ENCODE peak calls at places on chromosomes 13 and 19, in five cellular contexts. L, T, U, R and O are unnamed samples.
A peak's percentile ranks its signal among the peaks of the same experiment; 100 is the strongest.

GRCh38 chr19:38911388-38912004 is 490 bp downstream of the CCER2 start:
- DNase-seq in U (no peak), T (no peak), L (no peak), R (no peak), O (no peak)

GRCh38 chr19:4256563-4256962 is 9.7 kb downstream of the YJU2 start:
- DNase-seq in U (no peak), R (no peak), T (no peak), L (no peak), O (no peak)

GRCh38 chr19:10295305-10295846 is 5.6 kb downstream of the ICAM5 start:
- DNase-seq in U (no peak), R (no peak), T (no peak), L (peak; percentile 52), O (no peak)

GRCh38 chr19:42511340-42511739 is 16.9 kb downstream of the CEACAM1 start:
- DNase-seq in L (no peak), T (no peak), U (no peak), R (no peak), O (no peak)

GRCh38 chr19:6564393-6564792 is 26.6 kb downstream of the CD70 start:
- DNase-seq in T (no peak), L (no peak), R (no peak), U (no peak), O (no peak)

GRCh38 chr19:50272263-50272897 is 56.8 kb downstream of the KCNC3 start:
- DNase-seq in R (no peak), T (no peak), U (no peak), L (no peak), O (no peak)

GRCh38 chr19:18520848-18521691 is 800 bp downstream of the ELL start:
- DNase-seq in L (no peak), U (no peak), T (no peak), R (no peak), O (no peak)

GRCh38 chr13:77207943-77208342 is 119.0 kb downstream of the MYCBP2 start:
- DNase-seq in L (no peak), T (peak; percentile 12), U (peak; percentile 40), R (peak; percentile 68), O (no peak)

GRCh38 chr13:50594276-50594970 is 249.1 kb downstream of the DLEU7 start:
- DNase-seq in R (no peak), T (no peak), U (no peak), L (no peak), O (no peak)

GRCh38 chr19:15425321-15425950 is 6.6 kb upstream of the AKAP8L start:
- DNase-seq in L (no peak), R (no peak), U (no peak), T (no peak), O (no peak)

GRCh38 chr13:78630509-78630908 is 27.2 kb upstream of the POU4F1 start:
- DNase-seq in R (no peak), L (no peak), T (no peak), U (no peak), O (no peak)

GRCh38 chr13:112947796-112948195 is 21.2 kb upstream of the MCF2L start:
- DNase-seq in U (no peak), T (no peak), R (no peak), L (no peak), O (no peak)

GRCh38 chr19:1298235-1298634 is 12.6 kb downstream of the EFNA2 start:
- DNase-seq in R (no peak), U (no peak), L (no peak), T (no peak), O (no peak)

GRCh38 chr13:26253262-26253786 is 605 bp upstream of the CDK8 start:
- DNase-seq in L (no peak), U (no peak), R (no peak), T (no peak), O (no peak)

GRCh38 chr19:28290963-28291657 is 921.8 kb downstream of the UQCRFS1 start:
- DNase-seq in T (no peak), L (no peak), U (no peak), R (no peak), O (no peak)

GRCh38 chr19:38251564-38252051 is 4.6 kb downstream of the PPP1R14A start:
- DNase-seq in U (no peak), T (no peak), R (no peak), L (no peak), O (no peak)

GRCh38 chr19:49896863-49897621 is at the start of gene IL4I1:
- DNase-seq in L (peak; percentile 45), T (no peak), U (no peak), R (no peak), O (no peak)

GRCh38 chr19:44737238-44738160 is 11.0 kb upstream of the BCL3 start:
- DNase-seq in L (no peak), T (no peak), R (no peak), U (no peak), O (no peak)

GRCh38 chr19:16301999-16302694 is 22.5 kb upstream of the KLF2 start:
- DNase-seq in R (peak; percentile 32), U (no peak), L (no peak), T (no peak), O (no peak)

GRCh38 chr13:43755844-43756243 is 30.9 kb downstream of the ENOX1 start:
- DNase-seq in R (no peak), T (no peak), U (no peak), L (no peak), O (no peak)

GRCh38 chr19:3798137-3798536 is 12.0 kb upstream of the MATK start:
- DNase-seq in R (no peak), U (no peak), L (no peak), T (no peak), O (no peak)

GRCh38 chr13:70960841-70961443 is 852.7 kb upstream of the KLHL1 start:
- DNase-seq in T (peak; percentile 0), U (no peak), R (peak; percentile 12), L (no peak), O (peak; percentile 50)

GRCh38 chr19:17158584-17158983 is 56.6 kb upstream of the USE1 start:
- DNase-seq in T (no peak), L (no peak), U (no peak), R (no peak), O (no peak)

GRCh38 chr19:53086949-53087348 is 16.3 kb downstream of the ZNF160 start:
- DNase-seq in L (no peak), T (no peak), U (no peak), R (peak; percentile 28), O (no peak)

GRCh38 chr13:44132710-44133109 is 240.9 kb upstream of the SERP2 start:
- DNase-seq in R (peak; percentile 36), U (no peak), L (no peak), T (no peak), O (no peak)

GRCh38 chr19:2266183-2266993 is 10.2 kb upstream of the JSRP1 start:
- DNase-seq in U (no peak), L (no peak), T (no peak), R (peak; percentile 64), O (no peak)

GRCh38 chr13:101530293-101530692 is 77.8 kb downstream of the ITGBL1 start:
- DNase-seq in T (no peak), L (no peak), U (no peak), R (no peak), O (no peak)

GRCh38 chr19:16297575-16298178 is 26.9 kb upstream of the KLF2 start:
- DNase-seq in L (no peak), U (no peak), T (no peak), R (no peak), O (no peak)

GRCh38 chr13:45292176-45292575 is 48.8 kb downstream of the TPT1 start:
- DNase-seq in L (no peak), R (no peak), T (no peak), U (no peak), O (no peak)

GRCh38 chr13:28658796-28659610 is at the start of gene POMP:
- DNase-seq in L (peak; percentile 70), T (peak; percentile 91), R (peak; percentile 84), U (peak; percentile 89), O (peak; percentile 96)

GRCh38 chr13:54682184-54682583 is 1653.6 kb downstream of the OLFM4 start:
- DNase-seq in R (no peak), U (no peak), T (no peak), L (no peak), O (no peak)

GRCh38 chr13:33323766-33324525 is 38.4 kb upstream of the STARD13 start:
- DNase-seq in T (peak; percentile 27), R (no peak), L (no peak), U (no peak), O (no peak)

GRCh38 chr13:29674532-29674931 is 79.0 kb upstream of the SLC7A1 start:
- DNase-seq in R (peak; percentile 68), T (no peak), L (no peak), U (no peak), O (no peak)

GRCh38 chr19:42352216-42352892 is 26.9 kb downstream of the MEGF8 start:
- DNase-seq in R (peak; percentile 45), L (no peak), T (no peak), U (no peak), O (no peak)

GRCh38 chr19:19459707-19460251 is 54.3 kb downstream of the GATAD2A start:
- DNase-seq in U (peak; percentile 40), T (no peak), L (peak; percentile 34), R (peak; percentile 81), O (no peak)